ENCODE peak calls at places on chromosomes 13 and 19, in four cellular contexts. N is GM12878, F is H1, D is HepG2. O is an unnamed sample.

GRCh38 chr13:92896842-92897241 is 329.8 kb upstream of the GPC6 start:
- DNase-seq in N (no peak), F (no peak), D (peak), O (peak)

GRCh38 chr13:67193979-67194378 is 36.2 kb downstream of the PCDH9 start:
- DNase-seq in N (no peak), F (no peak), D (no peak), O (no peak)

GRCh38 chr13:99980201-99981114 is 1.1 kb upstream of the ZIC2 start:
- DNase-seq in N (no peak), F (peak), D (no peak), O (peak)

GRCh38 chr19:33689886-33690285 is 68.1 kb downstream of the CHST8 start:
- DNase-seq in N (no peak), F (no peak), D (no peak), O (peak)

GRCh38 chr19:38683393-38684077 is 36.1 kb downstream of the ACTN4 start:
- DNase-seq in N (no peak), F (peak), D (peak), O (no peak)

GRCh38 chr13:112346173-112346898 is 29.8 kb upstream of the SPACA7 start:
- DNase-seq in N (no peak), F (peak), D (no peak), O (no peak)

GRCh38 chr13:65965496-65965895 is 1264.6 kb downstream of the PCDH9 start:
- DNase-seq in N (no peak), F (no peak), D (no peak), O (no peak)

GRCh38 chr19:44645407-44646048 is 1.8 kb downstream of the PVR start:
- DNase-seq in N (no peak), F (no peak), D (no peak), O (no peak)

GRCh38 chr13:97506511-97506910 is 72.5 kb downstream of the RAP2A start:
- DNase-seq in N (no peak), F (no peak), D (no peak), O (no peak)

GRCh38 chr13:52158629-52159158 is 703 bp downstream of the NEK3 start:
- DNase-seq in N (peak), F (no peak), D (no peak), O (peak)

GRCh38 chr13:109206616-109207015 is 577.2 kb downstream of the MYO16 start:
- DNase-seq in N (no peak), F (no peak), D (no peak), O (no peak)

GRCh38 chr19:1104452-1105216 is 840 bp downstream of the GPX4 start:
- DNase-seq in N (no peak), F (peak), D (peak), O (peak)

GRCh38 chr13:111316161-111316730 is 4.2 kb upstream of the TEX29 start:
- DNase-seq in N (no peak), F (no peak), D (no peak), O (no peak)

GRCh38 chr13:78630509-78630908 is 27.2 kb upstream of the POU4F1 start:
- DNase-seq in N (no peak), F (no peak), D (no peak), O (no peak)

GRCh38 chr13:72842991-72843390 is 61.1 kb downstream of the PIBF1 start:
- DNase-seq in N (no peak), F (no peak), D (no peak), O (no peak)

GRCh38 chr19:2542341-2543069 is 66.6 kb downstream of the GADD45B start:
- DNase-seq in N (no peak), F (no peak), D (peak), O (no peak)

GRCh38 chr19:5090780-5091575 is 122.1 kb downstream of the KDM4B start:
- DNase-seq in N (no peak), F (no peak), D (no peak), O (peak)

GRCh38 chr13:40172149-40172591 is 494.3 kb downstream of the FOXO1 start:
- DNase-seq in N (no peak), F (peak), D (no peak), O (no peak)

GRCh38 chr13:51000576-51001260 is 91.1 kb downstream of the RNASEH2B start:
- DNase-seq in N (no peak), F (no peak), D (no peak), O (no peak)

GRCh38 chr13:52461265-52461664 is 6.0 kb downstream of the CKAP2 start:
- DNase-seq in N (no peak), F (no peak), D (no peak), O (no peak)

GRCh38 chr19:18456974-18457373 is 19.0 kb upstream of the ISYNA1 start:
- DNase-seq in N (no peak), F (no peak), D (no peak), O (no peak)

GRCh38 chr19:1725100-1726064 is 27.9 kb upstream of the ONECUT3 start:
- DNase-seq in N (no peak), F (peak), D (peak), O (peak)

GRCh38 chr19:14118165-14119051 is 846 bp upstream of the PRKACA start:
- DNase-seq in N (no peak), F (peak), D (peak), O (peak)
- TF ChIP-seq TCF12 in N (peak), F (no peak), D (no peak), O (no peak)

DNA sequence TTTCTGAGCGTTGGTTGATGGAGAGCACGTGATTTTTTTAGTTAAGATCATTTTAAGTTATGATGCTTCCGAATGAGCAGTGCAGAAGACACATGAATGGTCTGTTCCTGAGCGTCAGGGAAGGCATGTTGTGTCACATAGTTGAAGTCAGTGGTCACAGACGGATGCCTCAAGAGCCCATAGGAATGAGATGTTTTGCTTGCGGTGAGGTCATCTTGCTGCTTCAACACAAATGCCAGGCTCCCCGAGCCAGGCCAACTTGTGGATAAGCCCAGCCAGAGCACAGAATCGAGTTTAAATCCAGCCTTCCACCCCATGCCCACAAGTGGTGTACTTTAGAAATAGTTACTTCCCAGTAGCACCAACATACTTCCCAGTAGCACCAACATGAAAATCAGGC is 5.4 kb downstream of the UPF3A start:
- DNase-seq in N (no peak), F (no peak), D (no peak), O (no peak)
- TF ChIP-seq TCF12 in N (no peak), F (no peak), D (no peak), O (no peak)

GRCh38 chr13:76993473-76993872 is 1.6 kb downstream of the CLN5 start:
- DNase-seq in N (no peak), F (no peak), D (no peak), O (no peak)

GRCh38 chr13:76991796-76992547 is at the start of gene CLN5:
- DNase-seq in N (peak), F (peak), D (peak), O (peak)

GRCh38 chr13:76991432-76991795 is 467 bp upstream of the CLN5 start:
- DNase-seq in N (peak), F (no peak), D (no peak), O (no peak)

GRCh38 chr13:76993021-76993420 is 1.1 kb downstream of the CLN5 start:
- DNase-seq in N (no peak), F (no peak), D (no peak), O (no peak)

GRCh38 chr13:76992548-76993001 is 694 bp downstream of the CLN5 start:
- DNase-seq in N (no peak), F (no peak), D (no peak), O (peak)
- TF ChIP-seq TCF12 in N (no peak), F (no peak), D (no peak), O (no peak)

GRCh38 chr19:6222884-6223283 is 56.9 kb downstream of the MLLT1 start:
- DNase-seq in N (no peak), F (no peak), D (no peak), O (no peak)
- TF ChIP-seq TCF12 in N (no peak), F (no peak), D (no peak), O (no peak)

O was measured in SK-N-SH.